ENCODE peak calls at places on chromosomes 3 and 15, in eight cellular contexts. F is neural progenitor cell, T is NT2/D1, K is pancreas, N is neuronal stem cell, S is endothelial cell of umbilical vein, J is IMR-90, E is mesendoderm. H is an unnamed sample. For H3K36me3 and H3K27me3, the result is how much of the 10 kb centered on the place peaks cover.

GRCh38 chr3:39435006-39435748 is 28.7 kb downstream of the RPSA start:
- DNase-seq in F (no peak), T (no peak), K (no peak), N (no peak), S (no peak), J (no peak), E (peak), H (no peak)

GRCh38 chr15:34179257-34179656 is 30.6 kb downstream of the KATNBL1 start:
- DNase-seq in F (no peak), T (no peak), K (no peak), N (no peak), S (no peak), J (no peak), E (no peak), H (no peak)

GRCh38 chr3:172040976-172041963 is 1.9 kb downstream of the FNDC3B start:
- DNase-seq in F (peak), T (no peak), K (no peak), N (no peak), S (no peak), J (peak), E (peak), H (peak)

GRCh38 chr3:197363553-197364409 is 65.4 kb upstream of the DLG1 start:
- DNase-seq in F (peak), T (no peak), K (no peak), N (no peak), S (peak), J (no peak), E (peak), H (peak)

GRCh38 chr3:6179761-6180160 is 681.2 kb upstream of the GRM7 start:
- DNase-seq in F (no peak), T (no peak), K (no peak), N (no peak), S (no peak), J (no peak), E (no peak), H (no peak)

GRCh38 chr15:99989095-99989494 is 255.9 kb upstream of the LYSMD4 start:
- DNase-seq in F (no peak), T (no peak), K (no peak), N (no peak), S (no peak), J (no peak), E (no peak), H (no peak)

GRCh38 chr3:49812916-49813496 is 747 bp downstream of the UBA7 start:
- DNase-seq in F (no peak), T (no peak), K (no peak), N (no peak), S (no peak), J (no peak), E (no peak), H (peak)

GRCh38 chr3:178047496-178047895 is 488.7 kb upstream of the KCNMB2 start:
- DNase-seq in F (no peak), T (no peak), K (no peak), N (no peak), S (no peak), J (no peak), E (no peak), H (no peak)

GRCh38 chr15:72994778-72995177 is 57.5 kb upstream of the NEO1 start:
- DNase-seq in F (no peak), T (no peak), K (no peak), N (no peak), S (no peak), J (no peak), E (no peak), H (no peak)

GRCh38 chr3:195739561-195740111 is 18.9 kb downstream of the MUC20 start:
- DNase-seq in F (no peak), T (no peak), K (no peak), N (no peak), S (no peak), J (no peak), E (no peak), H (peak)

GRCh38 chr3:67686067-67686466 is 31.7 kb upstream of the SUCLG2 start:
- DNase-seq in F (no peak), T (no peak), K (no peak), N (no peak), S (no peak), J (no peak), E (no peak), H (no peak)

GRCh38 chr3:50950591-50950990 is 275.9 kb downstream of the DOCK3 start:
- DNase-seq in F (no peak), T (no peak), K (no peak), N (no peak), S (no peak), J (no peak), E (no peak), H (no peak)

GRCh38 chr3:52428151-52429005 is 16.5 kb downstream of the SEMA3G start:
- DNase-seq in F (peak), T (peak), K (peak), N (peak), S (peak), J (peak), E (peak), H (peak)

GRCh38 chr3:64184621-64185020 is 40.6 kb downstream of the PRICKLE2 start:
- DNase-seq in F (no peak), T (no peak), K (no peak), N (no peak), S (no peak), J (peak), E (no peak), H (no peak)

GRCh38 chr3:180036678-180037455 is at the start of gene PEX5L:
- DNase-seq in F (peak), T (peak), K (peak), N (peak), S (peak), J (peak), E (peak), H (peak)

GRCh38 chr3:5005367-5005766 is 26.1 kb downstream of the BHLHE40 start:
- DNase-seq in F (no peak), T (no peak), K (no peak), N (no peak), S (no peak), J (no peak), E (no peak), H (no peak)

GRCh38 chr3:12507871-12508281 is 23.6 kb downstream of the TSEN2 start:
- DNase-seq in F (no peak), T (no peak), K (no peak), N (no peak), S (peak), J (peak), E (no peak), H (no peak)

GRCh38 chr3:33052671-33053070 is 44.3 kb downstream of the GLB1 start:
- DNase-seq in F (no peak), T (no peak), K (no peak), N (no peak), S (no peak), J (no peak), E (no peak), H (no peak)

GRCh38 chr15:68204776-68205557 is at the start of gene CALML4:
- DNase-seq in F (no peak), T (no peak), K (peak), N (no peak), S (peak), J (no peak), E (no peak), H (peak)

GRCh38 chr3:156609115-156609514 is 54.2 kb upstream of the SSR3 start:
- DNase-seq in F (no peak), T (no peak), K (no peak), N (no peak), S (no peak), J (no peak), E (no peak), H (no peak)

GRCh38 chr15:35491999-35492398 is 54.0 kb downstream of the DPH6 start:
- DNase-seq in F (no peak), T (no peak), K (no peak), N (no peak), S (no peak), J (no peak), E (no peak), H (no peak)
- H3K4me3 ChIP-seq in F (no peak), T (no peak), K (no peak), N (no peak), S (no peak), J (no peak), E (no peak), H (no peak)

DNA sequence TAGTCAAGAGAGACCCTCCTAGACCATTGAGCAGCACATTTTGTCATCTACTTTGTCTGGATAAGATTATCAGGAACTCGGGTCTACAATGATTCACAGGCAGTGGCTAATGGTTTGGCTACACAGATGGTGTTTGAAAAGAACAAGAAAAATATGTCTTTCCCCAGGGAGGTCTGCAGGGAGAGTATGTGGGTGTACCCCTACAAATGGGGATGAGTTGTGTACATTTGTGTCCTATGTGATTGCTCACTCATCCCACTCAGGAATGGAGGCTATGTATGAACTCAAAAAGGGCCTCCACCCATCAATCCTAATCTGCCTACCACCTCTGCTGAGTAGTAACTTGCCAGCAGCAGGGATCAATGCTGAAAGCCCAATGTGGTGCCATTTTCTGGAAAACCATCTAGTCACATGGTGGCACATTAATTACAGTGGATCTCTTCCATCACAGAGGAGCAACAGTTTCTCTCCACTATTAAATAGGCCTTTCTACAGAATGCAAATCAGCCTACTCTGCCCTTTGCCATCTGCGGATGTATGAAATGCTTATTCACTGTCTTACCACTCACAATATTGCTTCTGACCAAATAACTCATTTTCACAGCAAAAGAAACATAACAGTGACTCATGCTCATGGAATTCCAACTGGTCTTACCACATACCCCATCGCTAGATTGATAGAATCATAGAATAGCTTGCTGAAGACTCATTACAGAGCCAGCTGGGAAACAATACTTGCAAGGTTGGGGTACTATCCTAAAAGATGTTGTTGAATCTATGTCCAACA is 48.3 kb upstream of the TRIM42 start:
- DNase-seq in F (no peak), T (no peak), K (no peak), N (no peak), S (peak), J (peak), E (peak), H (no peak)
- H3K36me3 ChIP-seq in F (under half), T (under half), K (under half), N (under half), S (under half), J (under half), E (under half), H (under half)

DNA sequence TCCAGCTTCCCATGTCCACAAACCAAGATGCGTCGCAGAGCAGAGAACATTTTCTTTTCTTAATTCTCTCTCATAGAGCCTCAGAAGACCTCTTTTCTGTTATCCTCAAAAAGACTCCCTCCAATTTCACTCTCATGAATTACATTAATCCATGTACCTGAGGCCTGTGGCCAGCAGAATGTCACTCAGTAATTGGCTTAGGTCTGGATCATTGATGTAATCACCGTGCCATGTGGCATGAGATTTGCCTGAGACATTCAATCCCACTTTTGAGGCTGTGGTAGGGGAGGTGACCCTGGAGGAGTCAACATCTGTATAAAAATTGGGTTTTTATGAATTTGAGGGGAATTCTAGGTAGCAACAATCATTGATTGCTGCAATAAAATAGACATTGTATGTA is 295.3 kb downstream of the GBE1 start:
- DNase-seq in F (no peak), T (no peak), K (no peak), N (no peak), S (no peak), J (no peak), E (no peak), H (no peak)
- H3K27me3 ChIP-seq in F (under half), T (under half), K (under half), N (under half), S (under half), J (under half), E (under half), H (under half)

GRCh38 chr3:192409838-192410683 is 317.3 kb downstream of the FGF12 start:
- DNase-seq in F (peak), T (peak), K (peak), N (peak), S (peak), J (no peak), E (peak), H (peak)
- H3K4me3 ChIP-seq in F (peak), T (peak), K (peak), N (peak), S (peak), J (no peak), E (peak), H (peak)

DNA sequence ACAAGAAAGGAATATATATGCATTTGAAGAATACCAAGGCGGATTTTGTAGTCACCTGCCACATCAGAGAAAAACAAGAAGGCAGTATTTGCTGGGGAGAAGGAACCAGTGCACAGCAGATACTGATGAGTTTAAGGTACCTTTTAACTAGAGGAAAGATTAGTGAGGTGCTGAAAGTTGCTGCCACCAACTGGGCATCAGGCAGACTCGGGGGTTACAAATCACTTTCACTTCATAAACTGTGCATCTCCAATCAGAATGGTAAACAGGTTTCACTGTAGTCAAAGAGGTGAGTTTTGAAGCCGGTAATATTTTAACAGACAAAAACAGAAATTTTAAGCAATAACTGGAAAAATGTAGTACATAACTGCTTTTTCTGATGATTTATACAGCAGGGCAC is 4.1 kb downstream of the FBN1 start:
- DNase-seq in F (no peak), T (no peak), K (no peak), N (no peak), S (peak), J (peak), E (no peak), H (peak)
- H3K36me3 ChIP-seq in F (under half), T (under half), K (under half), N (under half), S (under half), J (under half), E (under half), H (under half)

GRCh38 chr15:77798847-77799246 is 166.1 kb upstream of the LINGO1 start:
- DNase-seq in F (no peak), T (no peak), K (no peak), N (no peak), S (no peak), J (no peak), E (no peak), H (no peak)

GRCh38 chr15:77798151-77798550 is 165.4 kb upstream of the LINGO1 start:
- DNase-seq in F (no peak), T (no peak), K (peak), N (no peak), S (no peak), J (no peak), E (no peak), H (no peak)

GRCh38 chr15:77797270-77797669 is 164.6 kb upstream of the LINGO1 start:
- DNase-seq in F (no peak), T (no peak), K (no peak), N (no peak), S (no peak), J (no peak), E (no peak), H (no peak)

GRCh38 chr15:77796046-77796729 is 163.5 kb upstream of the LINGO1 start:
- DNase-seq in F (no peak), T (no peak), K (no peak), N (no peak), S (no peak), J (no peak), E (no peak), H (no peak)

GRCh38 chr15:77795446-77795845 is 162.7 kb upstream of the LINGO1 start:
- DNase-seq in F (peak), T (no peak), K (no peak), N (no peak), S (no peak), J (no peak), E (no peak), H (no peak)
- H3K27me3 ChIP-seq in F (under half), T (under half), K (under half), N (under half), S (under half), J (under half), E (under half), H (under half)

DNA sequence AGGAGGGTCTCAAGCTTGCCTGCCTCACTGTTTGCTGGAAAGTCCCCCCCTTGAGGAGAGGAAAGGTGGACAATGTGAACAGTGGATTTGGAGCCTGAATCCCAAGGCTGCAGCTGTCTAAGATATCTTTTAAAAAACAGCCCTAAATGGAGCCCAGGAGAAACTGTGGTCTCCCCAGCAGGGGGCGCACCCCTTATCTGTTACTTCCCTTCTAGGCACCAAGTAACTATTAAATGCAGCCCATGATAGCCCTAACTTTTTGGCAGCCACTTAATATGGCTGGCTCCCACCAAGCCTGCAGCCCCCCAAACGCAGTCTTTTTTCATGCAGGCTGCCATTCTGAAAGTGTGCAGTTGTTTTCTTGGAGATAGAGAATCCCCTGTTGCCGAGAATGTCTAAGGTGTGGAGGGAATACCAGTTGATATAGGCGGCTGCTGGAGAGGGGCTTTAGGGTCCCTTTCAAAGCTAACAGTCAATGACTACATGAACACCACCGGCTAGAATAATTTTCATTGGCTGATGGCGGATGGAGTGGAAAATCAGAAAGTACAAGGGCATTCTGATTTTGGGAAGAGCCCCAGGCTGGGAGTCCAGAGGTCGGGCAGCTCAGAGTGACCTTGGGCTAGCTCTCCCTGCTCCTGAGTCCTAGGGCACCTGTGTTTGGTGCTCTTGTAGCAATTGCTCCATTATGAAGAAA is 1.3 kb downstream of the RHCG start:
- DNase-seq in F (peak), T (no peak), K (no peak), N (peak), S (no peak), J (no peak), E (peak), H (peak)
- H3K4me3 ChIP-seq in F (no peak), T (no peak), K (no peak), N (no peak), S (no peak), J (no peak), E (no peak), H (no peak)

DNA sequence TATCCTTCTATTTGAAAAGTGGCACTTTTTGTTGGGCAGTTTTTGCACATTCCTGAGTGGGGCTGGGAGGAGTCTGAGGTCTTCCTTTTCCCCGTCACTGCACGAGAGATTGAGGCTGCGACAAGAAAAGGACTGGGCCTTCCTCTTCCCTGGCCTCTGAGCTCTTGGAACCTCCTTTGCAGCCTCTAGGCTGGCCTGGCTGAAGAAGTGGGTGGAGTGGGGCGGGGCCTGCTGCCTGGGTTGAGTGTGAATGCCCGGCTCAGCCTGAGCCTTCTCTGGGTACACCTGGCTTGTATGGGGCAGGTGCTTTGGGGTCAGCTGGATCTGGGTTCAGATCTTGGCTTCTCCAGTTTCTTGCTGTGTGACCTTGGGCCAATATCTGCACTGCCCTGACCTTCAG is 43.1 kb downstream of the PLXNA1 start:
- DNase-seq in F (no peak), T (no peak), K (no peak), N (no peak), S (no peak), J (no peak), E (no peak), H (no peak)
- H3K36me3 ChIP-seq in F (under half), T (half or more), K (under half), N (half or more), S (under half), J (half or more), E (under half), H (under half)

H was measured in H7.